ENCODE peak calls at places on chromosomes 11 and 22, in ten cellular contexts. One of them, this sample, is unnamed.

GRCh38 chr11:1848640-1849265 is 4.1 kb upstream of the LSP1 start:
- DNase-seq in sigmoid colon: no peak
- DNase-seq in right cardiac atrium: peak; percentile 41
- DNase-seq in aorta: no peak
- DNase-seq in uterus: no peak
- DNase-seq in cardiac muscle cell: no peak
- DNase-seq in AG04450: no peak
- DNase-seq in IMR-90: no peak
- DNase-seq in body of pancreas: no peak
- DNase-seq in CD8-positive, alpha-beta memory T cell: no peak
- DNase-seq in this sample: no peak

GRCh38 chr11:120859552-120860295 is 164.2 kb upstream of the TBCEL start:
- DNase-seq in CD8-positive, alpha-beta memory T cell: no peak
- DNase-seq in uterus: no peak
- DNase-seq in right cardiac atrium: no peak
- DNase-seq in body of pancreas: no peak
- DNase-seq in IMR-90: no peak
- DNase-seq in aorta: no peak
- DNase-seq in cardiac muscle cell: no peak
- DNase-seq in sigmoid colon: no peak
- DNase-seq in AG04450: no peak
- DNase-seq in this sample: no peak

GRCh38 chr11:68766786-68767185 is 15.5 kb upstream of the TESMIN start:
- DNase-seq in cardiac muscle cell: no peak
- DNase-seq in uterus: no peak
- DNase-seq in aorta: peak; percentile 62
- DNase-seq in body of pancreas: no peak
- DNase-seq in right cardiac atrium: no peak
- DNase-seq in sigmoid colon: no peak
- DNase-seq in AG04450: no peak
- DNase-seq in IMR-90: no peak
- DNase-seq in CD8-positive, alpha-beta memory T cell: no peak
- DNase-seq in this sample: no peak

GRCh38 chr11:111310088-111310487 is 11.7 kb downstream of the POU2AF3 start:
- DNase-seq in right cardiac atrium: no peak
- DNase-seq in body of pancreas: no peak
- DNase-seq in cardiac muscle cell: no peak
- DNase-seq in aorta: no peak
- DNase-seq in uterus: no peak
- DNase-seq in AG04450: no peak
- DNase-seq in CD8-positive, alpha-beta memory T cell: no peak
- DNase-seq in IMR-90: no peak
- DNase-seq in sigmoid colon: no peak
- DNase-seq in this sample: no peak

GRCh38 chr22:49751968-49752597 is 75.6 kb downstream of the BRD1 start:
- DNase-seq in uterus: no peak
- DNase-seq in body of pancreas: no peak
- DNase-seq in IMR-90: no peak
- DNase-seq in sigmoid colon: peak; percentile 43
- DNase-seq in cardiac muscle cell: no peak
- DNase-seq in AG04450: no peak
- DNase-seq in CD8-positive, alpha-beta memory T cell: no peak
- DNase-seq in right cardiac atrium: no peak
- DNase-seq in aorta: no peak
- DNase-seq in this sample: no peak

GRCh38 chr22:49213731-49214352 is 613.8 kb downstream of the BRD1 start:
- DNase-seq in IMR-90: no peak
- DNase-seq in uterus: peak; percentile 4
- DNase-seq in body of pancreas: no peak
- DNase-seq in sigmoid colon: peak; percentile 14
- DNase-seq in CD8-positive, alpha-beta memory T cell: no peak
- DNase-seq in aorta: peak; percentile 33
- DNase-seq in right cardiac atrium: no peak
- DNase-seq in cardiac muscle cell: no peak
- DNase-seq in AG04450: no peak
- DNase-seq in this sample: no peak

GRCh38 chr22:19865141-19865829 is 10.6 kb upstream of the GNB1L start:
- DNase-seq in uterus: no peak
- DNase-seq in sigmoid colon: no peak
- DNase-seq in aorta: no peak
- DNase-seq in IMR-90: no peak
- DNase-seq in AG04450: no peak
- DNase-seq in body of pancreas: no peak
- DNase-seq in CD8-positive, alpha-beta memory T cell: no peak
- DNase-seq in cardiac muscle cell: no peak
- DNase-seq in right cardiac atrium: no peak
- DNase-seq in this sample: no peak

GRCh38 chr11:131064373-131064991 is 148.2 kb upstream of the SNX19 start:
- DNase-seq in IMR-90: peak; percentile 70
- DNase-seq in body of pancreas: peak; percentile 48
- DNase-seq in sigmoid colon: no peak
- DNase-seq in right cardiac atrium: peak; percentile 72
- DNase-seq in aorta: peak; percentile 78
- DNase-seq in AG04450: peak; percentile 55
- DNase-seq in CD8-positive, alpha-beta memory T cell: no peak
- DNase-seq in uterus: peak; percentile 17
- DNase-seq in cardiac muscle cell: peak; percentile 83
- DNase-seq in this sample: peak; percentile 46

GRCh38 chr11:46562527-46562926 is 31.3 kb downstream of the AMBRA1 start:
- DNase-seq in right cardiac atrium: no peak
- DNase-seq in aorta: no peak
- DNase-seq in IMR-90: no peak
- DNase-seq in AG04450: no peak
- DNase-seq in body of pancreas: no peak
- DNase-seq in sigmoid colon: no peak
- DNase-seq in cardiac muscle cell: no peak
- DNase-seq in uterus: no peak
- DNase-seq in CD8-positive, alpha-beta memory T cell: no peak
- DNase-seq in this sample: no peak

GRCh38 chr11:46559815-46560214 is 34.0 kb downstream of the AMBRA1 start:
- DNase-seq in cardiac muscle cell: no peak
- DNase-seq in body of pancreas: no peak
- DNase-seq in uterus: no peak
- DNase-seq in right cardiac atrium: no peak
- DNase-seq in IMR-90: no peak
- DNase-seq in AG04450: no peak
- DNase-seq in sigmoid colon: no peak
- DNase-seq in aorta: no peak
- DNase-seq in CD8-positive, alpha-beta memory T cell: no peak
- DNase-seq in this sample: no peak

GRCh38 chr11:46557684-46558151 is 36.1 kb downstream of the AMBRA1 start:
- DNase-seq in body of pancreas: peak; percentile 19
- DNase-seq in aorta: no peak
- DNase-seq in right cardiac atrium: no peak
- DNase-seq in cardiac muscle cell: no peak
- DNase-seq in CD8-positive, alpha-beta memory T cell: no peak
- DNase-seq in AG04450: no peak
- DNase-seq in sigmoid colon: no peak
- DNase-seq in IMR-90: peak; percentile 68
- DNase-seq in uterus: no peak
- DNase-seq in this sample: peak; percentile 36

GRCh38 chr11:46564459-46564858 is 29.4 kb downstream of the AMBRA1 start:
- DNase-seq in cardiac muscle cell: no peak
- DNase-seq in body of pancreas: no peak
- DNase-seq in uterus: no peak
- DNase-seq in sigmoid colon: no peak
- DNase-seq in IMR-90: peak; percentile 64
- DNase-seq in CD8-positive, alpha-beta memory T cell: no peak
- DNase-seq in aorta: no peak
- DNase-seq in right cardiac atrium: no peak
- DNase-seq in AG04450: no peak
- DNase-seq in this sample: no peak

DNA sequence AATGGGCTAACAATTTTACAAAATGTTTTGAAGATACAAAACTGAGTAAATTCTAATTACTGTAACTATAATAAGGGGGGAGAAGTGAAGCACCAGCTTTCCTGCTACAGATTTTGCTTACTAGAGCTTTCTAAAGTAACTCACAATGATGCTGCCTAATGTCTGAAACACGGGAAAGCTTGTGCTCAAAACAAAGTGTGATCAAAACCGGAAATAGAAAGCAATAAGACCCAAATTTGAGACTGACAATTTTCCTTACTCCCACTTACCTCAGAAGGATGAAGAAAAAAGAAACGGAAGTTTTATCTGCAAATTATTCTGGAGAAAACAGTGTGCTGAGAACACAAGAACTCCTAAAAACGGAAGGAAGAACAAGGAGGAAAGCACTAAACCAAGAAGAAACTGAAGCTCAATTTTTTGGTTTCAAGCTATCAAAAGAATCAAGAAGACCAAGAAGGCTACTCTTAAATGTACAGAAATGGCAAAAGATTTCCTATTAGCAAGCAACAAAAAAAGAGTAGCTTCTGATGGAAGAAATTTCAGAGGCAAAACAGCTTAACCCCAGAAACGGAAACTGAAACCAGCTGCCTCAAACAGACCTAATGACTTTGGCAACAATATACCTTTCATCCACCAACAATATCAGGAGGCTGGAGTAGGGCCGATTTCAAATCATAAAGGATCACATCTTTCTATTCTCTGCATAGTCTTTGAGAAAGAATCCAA is 33.4 kb downstream of the AMBRA1 start:
- DNase-seq in sigmoid colon: no peak
- DNase-seq in CD8-positive, alpha-beta memory T cell: peak; percentile 27
- DNase-seq in cardiac muscle cell: no peak
- DNase-seq in uterus: no peak
- DNase-seq in AG04450: no peak
- DNase-seq in aorta: no peak
- DNase-seq in right cardiac atrium: no peak
- DNase-seq in IMR-90: peak; percentile 41
- DNase-seq in body of pancreas: no peak
- DNase-seq in this sample: no peak
- H3K4me3 ChIP-seq in sigmoid colon: peak overlapping the region; percentile 33
- H3K4me3 ChIP-seq in CD8-positive, alpha-beta memory T cell: peak overlapping the region; percentile 72
- H3K4me3 ChIP-seq in cardiac muscle cell: no peak overlapping the region
- H3K4me3 ChIP-seq in uterus: peak overlapping the region; percentile 14
- H3K4me3 ChIP-seq in AG04450: peak overlapping the region; percentile 45
- H3K4me3 ChIP-seq in aorta: peak overlapping the region; percentile 90
- H3K4me3 ChIP-seq in right cardiac atrium: peak overlapping the region; percentile 84
- H3K4me3 ChIP-seq in IMR-90: peak overlapping the region; percentile 33
- H3K4me3 ChIP-seq in body of pancreas: no peak overlapping the region
- H3K4me3 ChIP-seq in this sample: no peak overlapping the region

GRCh38 chr22:44341431-44342346 is 28.9 kb upstream of the SHISAL1 start:
- DNase-seq in aorta: no peak
- DNase-seq in right cardiac atrium: peak; percentile 86
- DNase-seq in AG04450: peak; percentile 32
- DNase-seq in sigmoid colon: peak; percentile 86
- DNase-seq in CD8-positive, alpha-beta memory T cell: no peak
- DNase-seq in body of pancreas: no peak
- DNase-seq in uterus: peak; percentile 59
- DNase-seq in IMR-90: peak; percentile 69
- DNase-seq in cardiac muscle cell: peak; percentile 61
- DNase-seq in this sample: no peak
- H3K27me3 ChIP-seq in aorta: no peaks in the 10 kb centered on the region
- H3K27me3 ChIP-seq in right cardiac atrium: no peaks in the 10 kb centered on the region
- H3K27me3 ChIP-seq in AG04450: peaks cover 12% of the 10 kb centered on the region
- H3K27me3 ChIP-seq in sigmoid colon: no peaks in the 10 kb centered on the region
- H3K27me3 ChIP-seq in CD8-positive, alpha-beta memory T cell: no peaks in the 10 kb centered on the region
- H3K27me3 ChIP-seq in body of pancreas: no peaks in the 10 kb centered on the region
- H3K27me3 ChIP-seq in uterus: no peaks in the 10 kb centered on the region
- H3K27me3 ChIP-seq in IMR-90: peaks cover 6% of the 10 kb centered on the region
- H3K27me3 ChIP-seq in cardiac muscle cell: peaks cover 4% of the 10 kb centered on the region
- H3K27me3 ChIP-seq in this sample: no peaks in the 10 kb centered on the region

GRCh38 chr22:41285820-41286638 is at the start of gene RANGAP1:
- DNase-seq in CD8-positive, alpha-beta memory T cell: peak; percentile 99
- DNase-seq in AG04450: peak; percentile 96
- DNase-seq in IMR-90: peak; percentile 98
- DNase-seq in body of pancreas: peak; percentile 98
- DNase-seq in right cardiac atrium: peak; percentile 99
- DNase-seq in aorta: peak; percentile 99
- DNase-seq in sigmoid colon: peak; percentile 98
- DNase-seq in cardiac muscle cell: peak; percentile 99
- DNase-seq in uterus: peak; percentile 98
- DNase-seq in this sample: peak; percentile 99

GRCh38 chr22:41288245-41288946 is 2.4 kb upstream of the RANGAP1 start:
- DNase-seq in body of pancreas: peak; percentile 77
- DNase-seq in uterus: no peak
- DNase-seq in IMR-90: peak; percentile 88
- DNase-seq in AG04450: peak; percentile 59
- DNase-seq in CD8-positive, alpha-beta memory T cell: no peak
- DNase-seq in sigmoid colon: peak; percentile 69
- DNase-seq in right cardiac atrium: no peak
- DNase-seq in cardiac muscle cell: peak; percentile 18
- DNase-seq in aorta: no peak
- DNase-seq in this sample: no peak

GRCh38 chr22:41286639-41287091 is 678 bp upstream of the RANGAP1 start:
- DNase-seq in CD8-positive, alpha-beta memory T cell: peak; percentile 69
- DNase-seq in right cardiac atrium: no peak
- DNase-seq in body of pancreas: no peak
- DNase-seq in IMR-90: peak; percentile 38
- DNase-seq in sigmoid colon: no peak
- DNase-seq in uterus: no peak
- DNase-seq in aorta: no peak
- DNase-seq in cardiac muscle cell: no peak
- DNase-seq in AG04450: no peak
- DNase-seq in this sample: peak; percentile 41

GRCh38 chr22:41289681-41290080 is 3.7 kb upstream of the RANGAP1 start:
- DNase-seq in uterus: no peak
- DNase-seq in AG04450: no peak
- DNase-seq in IMR-90: no peak
- DNase-seq in sigmoid colon: no peak
- DNase-seq in CD8-positive, alpha-beta memory T cell: no peak
- DNase-seq in cardiac muscle cell: no peak
- DNase-seq in body of pancreas: no peak
- DNase-seq in right cardiac atrium: no peak
- DNase-seq in aorta: no peak
- DNase-seq in this sample: no peak

GRCh38 chr22:41290262-41291221 is 4.6 kb upstream of the RANGAP1 start:
- DNase-seq in sigmoid colon: no peak
- DNase-seq in AG04450: peak; percentile 72
- DNase-seq in uterus: no peak
- DNase-seq in IMR-90: peak; percentile 83
- DNase-seq in CD8-positive, alpha-beta memory T cell: no peak
- DNase-seq in body of pancreas: peak; percentile 43
- DNase-seq in aorta: no peak
- DNase-seq in cardiac muscle cell: peak; percentile 23
- DNase-seq in right cardiac atrium: no peak
- DNase-seq in this sample: no peak
- H3K27ac ChIP-seq in sigmoid colon: no peak overlapping the region
- H3K27ac ChIP-seq in AG04450: peak overlapping the region; percentile 91
- H3K27ac ChIP-seq in uterus: peak overlapping the region; percentile 67
- H3K27ac ChIP-seq in IMR-90: peak overlapping the region; percentile 98
- H3K27ac ChIP-seq in CD8-positive, alpha-beta memory T cell: no peak overlapping the region
- H3K27ac ChIP-seq in body of pancreas: peak overlapping the region; percentile 66
- H3K27ac ChIP-seq in aorta: no peak overlapping the region
- H3K27ac ChIP-seq in cardiac muscle cell: peak overlapping the region; percentile 73
- H3K27ac ChIP-seq in right cardiac atrium: no peak overlapping the region
- H3K27ac ChIP-seq in this sample: peak overlapping the region; percentile 59

GRCh38 chr22:39664485-39665200 is 94.1 kb downstream of the CACNA1I start:
- DNase-seq in cardiac muscle cell: peak; percentile 69
- DNase-seq in aorta: no peak
- DNase-seq in right cardiac atrium: no peak
- DNase-seq in body of pancreas: peak; percentile 25
- DNase-seq in uterus: no peak
- DNase-seq in IMR-90: no peak
- DNase-seq in AG04450: no peak
- DNase-seq in CD8-positive, alpha-beta memory T cell: no peak
- DNase-seq in sigmoid colon: no peak
- DNase-seq in this sample: no peak

GRCh38 chr22:39663751-39664150 is 93.2 kb downstream of the CACNA1I start:
- DNase-seq in CD8-positive, alpha-beta memory T cell: no peak
- DNase-seq in AG04450: no peak
- DNase-seq in cardiac muscle cell: no peak
- DNase-seq in IMR-90: no peak
- DNase-seq in sigmoid colon: no peak
- DNase-seq in right cardiac atrium: no peak
- DNase-seq in uterus: no peak
- DNase-seq in aorta: no peak
- DNase-seq in body of pancreas: no peak
- DNase-seq in this sample: no peak

GRCh38 chr22:39665661-39666431 is 95.3 kb downstream of the CACNA1I start:
- DNase-seq in cardiac muscle cell: no peak
- DNase-seq in body of pancreas: no peak
- DNase-seq in right cardiac atrium: no peak
- DNase-seq in AG04450: no peak
- DNase-seq in CD8-positive, alpha-beta memory T cell: no peak
- DNase-seq in uterus: no peak
- DNase-seq in aorta: no peak
- DNase-seq in IMR-90: no peak
- DNase-seq in sigmoid colon: no peak
- DNase-seq in this sample: no peak

GRCh38 chr22:39666495-39666894 is 95.9 kb downstream of the CACNA1I start:
- DNase-seq in right cardiac atrium: no peak
- DNase-seq in IMR-90: no peak
- DNase-seq in aorta: no peak
- DNase-seq in CD8-positive, alpha-beta memory T cell: no peak
- DNase-seq in AG04450: no peak
- DNase-seq in uterus: no peak
- DNase-seq in cardiac muscle cell: no peak
- DNase-seq in body of pancreas: no peak
- DNase-seq in sigmoid colon: no peak
- DNase-seq in this sample: no peak

GRCh38 chr22:39665229-39665628 is 94.7 kb downstream of the CACNA1I start:
- DNase-seq in cardiac muscle cell: no peak
- DNase-seq in uterus: no peak
- DNase-seq in CD8-positive, alpha-beta memory T cell: no peak
- DNase-seq in aorta: no peak
- DNase-seq in IMR-90: no peak
- DNase-seq in right cardiac atrium: no peak
- DNase-seq in body of pancreas: no peak
- DNase-seq in AG04450: no peak
- DNase-seq in sigmoid colon: no peak
- DNase-seq in this sample: no peak
- H3K4me3 ChIP-seq in cardiac muscle cell: no peak overlapping the region
- H3K4me3 ChIP-seq in uterus: no peak overlapping the region
- H3K4me3 ChIP-seq in CD8-positive, alpha-beta memory T cell: no peak overlapping the region
- H3K4me3 ChIP-seq in aorta: no peak overlapping the region
- H3K4me3 ChIP-seq in IMR-90: no peak overlapping the region
- H3K4me3 ChIP-seq in right cardiac atrium: no peak overlapping the region
- H3K4me3 ChIP-seq in body of pancreas: no peak overlapping the region
- H3K4me3 ChIP-seq in AG04450: no peak overlapping the region
- H3K4me3 ChIP-seq in sigmoid colon: no peak overlapping the region
- H3K4me3 ChIP-seq in this sample: no peak overlapping the region